ENCODE peak calls at places on chromosomes 11 and 22, in five cellular contexts. G is activated CD8-positive, alpha-beta memory T cell treated with anti-CD3 and anti-CD28 coated beads for 24 hours; W is KG1; Z is left ventricle myocardium superior; L is AG08396. B is an unnamed sample.

GRCh38 chr11:74162688-74163467 is 7.9 kb downstream of the C2CD3 start:
- DNase-seq in G (no peak), W (no peak), Z (no peak), L (no peak), B (no peak)

GRCh38 chr22:28600546-28601143 is 79.0 kb downstream of the TTC28 start:
- DNase-seq in G (no peak), W (peak; percentile 72), Z (no peak), L (peak; percentile 18), B (peak; percentile 23)

GRCh38 chr11:69295995-69296889 is 2.3 kb downstream of the MYEOV start:
- DNase-seq in G (no peak), W (no peak), Z (peak; percentile 56), L (peak; percentile 43), B (peak; percentile 44)

GRCh38 chr11:12531020-12531419 is 143.2 kb upstream of the TEAD1 start:
- DNase-seq in G (no peak), W (no peak), Z (no peak), L (no peak), B (no peak)

GRCh38 chr11:99370557-99371200 is 349.9 kb downstream of the CNTN5 start:
- DNase-seq in G (no peak), W (no peak), Z (peak; percentile 68), L (peak; percentile 14), B (no peak)

GRCh38 chr11:6931146-6931713 is 5.0 kb downstream of the ZNF215 start:
- DNase-seq in G (no peak), W (no peak), Z (no peak), L (no peak), B (no peak)

GRCh38 chr22:19824197-19825015 is 30.3 kb downstream of the GNB1L start:
- DNase-seq in G (peak; percentile 45), W (no peak), Z (no peak), L (no peak), B (peak; percentile 73)

GRCh38 chr22:17501679-17502285 is 61.5 kb upstream of the SLC25A18 start:
- DNase-seq in G (no peak), W (peak; percentile 52), Z (no peak), L (peak; percentile 48), B (peak; percentile 16)

GRCh38 chr11:123690490-123690889 is 36.1 kb upstream of the SCN3B start:
- DNase-seq in G (no peak), W (no peak), Z (no peak), L (peak; percentile 41), B (no peak)

GRCh38 chr11:28738549-28738948 is 630.4 kb downstream of the METTL15 start:
- DNase-seq in G (no peak), W (no peak), Z (no peak), L (no peak), B (no peak)

GRCh38 chr11:79110308-79110707 is 330.5 kb downstream of the TENM4 start:
- DNase-seq in G (no peak), W (no peak), Z (no peak), L (no peak), B (no peak)

GRCh38 chr22:37308385-37309200 is 26.3 kb downstream of the CYTH4 start:
- DNase-seq in G (no peak), W (no peak), Z (no peak), L (no peak), B (no peak)

GRCh38 chr11:118841469-118842222 is 42.0 kb upstream of the CXCR5 start:
- DNase-seq in G (peak; percentile 62), W (no peak), Z (no peak), L (no peak), B (no peak)

GRCh38 chr11:114847599-114847998 is 169.3 kb downstream of the NXPE2 start:
- DNase-seq in G (no peak), W (no peak), Z (no peak), L (no peak), B (no peak)

GRCh38 chr11:48109046-48109666 is 107.5 kb upstream of the OR4B1 start:
- DNase-seq in G (no peak), W (peak; percentile 13), Z (no peak), L (peak; percentile 46), B (no peak)

GRCh38 chr11:86477495-86478155 is 102.9 kb downstream of the CCDC81 start:
- DNase-seq in G (no peak), W (no peak), Z (no peak), L (no peak), B (no peak)

GRCh38 chr22:46738961-46739870 is 1.2 kb upstream of the CERK start:
- DNase-seq in G (peak; percentile 89), W (no peak), Z (peak; percentile 61), L (peak; percentile 76), B (peak; percentile 22)

GRCh38 chr11:127226376-127226775 is 225.8 kb upstream of the KIRREL3 start:
- DNase-seq in G (no peak), W (no peak), Z (no peak), L (no peak), B (no peak)

GRCh38 chr11:2860636-2861035 is 24.9 kb downstream of the CDKN1C start:
- DNase-seq in G (no peak), W (no peak), Z (no peak), L (peak; percentile 52), B (no peak)

GRCh38 chr22:26210390-26210789 is 41.1 kb downstream of the SEZ6L start:
- DNase-seq in G (no peak), W (no peak), Z (no peak), L (no peak), B (no peak)